ENCODE peak calls at places on chromosome 1, in four cellular contexts. D is HepG2, X is WTC11, P is K562. U is an unnamed sample.

GRCh38 chr1:4603317-4604110 is 50.9 kb upstream of the AJAP1 start:
- DNase-seq in D (no peak), X (no peak), P (no peak), U (no peak)

GRCh38 chr1:29236743-29236992 is 346 bp downstream of the PTPRU start:
- DNase-seq in D (no peak), X (no peak), P (no peak), U (no peak)

GRCh38 chr1:27934818-27935549 is at the start of gene SMPDL3B:
- DNase-seq in D (no peak), X (peak), P (peak), U (peak)

GRCh38 chr1:167663002-167663772 is 33.2 kb downstream of the RCSD1 start:
- DNase-seq in D (no peak), X (no peak), P (no peak), U (no peak)

GRCh38 chr1:79899914-79900313 is 893.4 kb upstream of the ADGRL4 start:
- DNase-seq in D (no peak), X (no peak), P (no peak), U (no peak)

GRCh38 chr1:50474859-50475809 is 51.9 kb upstream of the DMRTA2 start:
- DNase-seq in D (peak), X (peak), P (no peak), U (no peak)

GRCh38 chr1:19685994-19686393 is 21.3 kb downstream of the HTR6 start:
- DNase-seq in D (no peak), X (no peak), P (no peak), U (no peak)

GRCh38 chr1:213927897-213928296 is 59.9 kb upstream of the PROX1 start:
- DNase-seq in D (no peak), X (no peak), P (no peak), U (no peak)

GRCh38 chr1:222048030-222048632 is 306.2 kb upstream of the DUSP10 start:
- DNase-seq in D (no peak), X (no peak), P (no peak), U (peak)

DNA sequence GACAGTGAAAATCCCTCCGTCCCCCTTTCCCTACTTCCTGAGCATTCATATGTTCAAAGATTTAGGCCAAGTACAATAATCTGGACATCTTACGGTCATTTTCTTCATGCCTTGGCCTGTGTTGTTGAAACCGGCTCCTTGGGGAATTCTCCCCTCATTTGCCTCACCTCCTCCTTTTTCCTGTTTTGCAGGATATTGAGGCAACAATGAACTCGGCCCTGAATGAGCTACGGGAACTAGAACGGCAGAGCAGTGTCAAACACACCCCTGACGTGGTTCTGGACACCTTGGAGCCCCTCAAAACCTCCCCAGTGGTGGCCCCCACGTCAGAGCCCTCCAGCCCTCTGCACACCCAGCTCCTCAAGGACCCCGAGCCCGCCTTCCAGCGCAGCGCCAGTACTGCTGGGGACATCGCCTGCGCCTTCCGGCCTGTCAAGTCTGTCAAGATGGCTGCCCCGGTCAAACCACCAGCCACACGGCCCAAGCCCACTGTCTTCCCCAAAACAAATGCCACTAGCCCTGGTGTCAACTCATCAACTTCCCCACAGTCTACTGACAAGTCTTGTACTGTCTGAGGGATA is 9.3 kb upstream of the IKBKE start:
- DNase-seq in D (no peak), X (no peak), P (no peak), U (no peak)
- TF ChIP-seq FOXJ3 in D (no peak), X (no peak), P (no peak), U (no peak)

DNA sequence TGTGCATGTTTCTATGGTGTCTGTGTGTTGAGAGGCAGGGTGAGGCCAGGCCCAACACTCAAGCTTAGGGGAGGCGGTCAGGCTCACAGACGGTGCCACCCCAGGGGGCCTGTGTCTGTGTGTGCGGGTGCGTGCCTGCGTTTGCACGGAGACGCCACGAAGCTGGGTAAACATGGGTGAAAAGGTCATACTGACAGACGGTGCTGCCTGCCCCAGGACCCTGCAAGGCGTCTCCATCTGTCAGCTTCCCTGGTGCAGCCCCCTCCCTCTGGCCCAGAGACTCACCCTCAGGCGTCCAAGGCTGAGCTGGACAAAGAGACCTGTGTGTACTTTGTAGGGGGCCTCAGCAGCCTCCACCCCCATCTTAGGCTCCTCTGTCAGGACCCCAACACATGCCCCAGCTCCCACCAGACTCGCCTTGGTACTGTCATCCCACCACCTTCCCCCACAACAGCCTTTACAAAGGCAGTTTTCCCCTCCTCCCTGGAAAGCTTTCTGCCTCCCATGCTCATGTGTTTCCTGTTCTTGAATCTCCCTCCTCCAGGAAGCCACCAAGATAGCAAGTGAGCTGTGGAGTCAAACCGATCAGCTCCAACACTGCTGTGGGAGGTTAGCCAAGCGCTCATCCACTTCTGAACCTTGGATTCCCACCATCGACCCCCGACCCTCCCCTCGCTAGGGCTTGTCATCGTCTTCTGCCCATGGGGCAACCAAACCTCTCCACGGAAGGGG is 34.1 kb downstream of the PTPRF start:
- DNase-seq in D (no peak), X (no peak), P (no peak), U (peak)
- TF ChIP-seq FOXJ3 in D (no peak), X (no peak), P (no peak), U (peak)

GRCh38 chr1:117427297-117427696 is 60.0 kb downstream of the MAN1A2 start:
- DNase-seq in D (no peak), X (no peak), P (no peak), U (no peak)
- TF ChIP-seq FOXJ3 in D (no peak), X (no peak), P (no peak), U (no peak)

GRCh38 chr1:22037520-22037919 is 15.0 kb upstream of the CDC42 start:
- DNase-seq in D (no peak), X (no peak), P (no peak), U (no peak)

GRCh38 chr1:22038036-22038435 is 14.5 kb upstream of the CDC42 start:
- DNase-seq in D (no peak), X (no peak), P (no peak), U (no peak)

GRCh38 chr1:22043175-22043769 is 9.2 kb upstream of the CDC42 start:
- DNase-seq in D (no peak), X (no peak), P (no peak), U (no peak)

GRCh38 chr1:22041505-22041904 is 11.0 kb upstream of the CDC42 start:
- DNase-seq in D (no peak), X (no peak), P (no peak), U (no peak)

DNA sequence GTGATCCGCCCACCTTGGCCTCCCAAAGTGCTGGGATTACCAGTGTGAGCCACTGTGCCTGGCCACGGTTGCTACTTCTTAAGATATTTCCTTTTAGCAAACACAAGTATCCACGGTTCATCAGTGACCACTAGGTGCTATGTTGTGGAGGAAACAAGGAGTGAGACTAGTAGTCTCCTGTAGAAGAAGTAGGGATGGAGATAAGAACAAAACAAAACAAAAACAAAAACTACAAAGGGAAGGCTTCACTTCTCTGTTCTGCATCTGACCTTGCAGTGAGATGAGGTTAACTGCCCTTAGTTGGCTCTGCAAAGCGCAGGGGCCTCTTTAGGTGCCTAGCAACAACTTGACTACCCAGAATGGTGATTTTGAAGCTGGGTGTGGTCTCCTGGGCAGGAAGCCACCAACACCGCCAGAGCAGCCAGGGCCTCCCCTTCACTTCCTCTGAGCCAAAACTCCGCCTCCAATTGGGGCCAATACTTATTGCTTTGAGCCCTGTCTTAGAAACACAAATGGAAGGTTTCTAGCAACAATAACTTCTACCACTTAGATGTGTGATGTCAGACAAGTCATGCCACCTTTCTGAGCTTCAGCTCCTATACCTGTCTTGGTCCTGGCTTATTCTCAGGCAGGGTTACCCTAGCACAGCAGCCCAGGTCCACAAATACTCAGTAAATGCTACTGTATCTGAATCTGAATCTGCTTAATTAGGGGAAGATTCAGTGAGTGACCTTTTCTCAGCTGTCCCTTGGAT is 12.7 kb upstream of the CDC42 start:
- DNase-seq in D (no peak), X (peak), P (peak), U (no peak)
- TF ChIP-seq FOXJ3 in D (no peak), X (no peak), P (no peak), U (no peak)

DNA sequence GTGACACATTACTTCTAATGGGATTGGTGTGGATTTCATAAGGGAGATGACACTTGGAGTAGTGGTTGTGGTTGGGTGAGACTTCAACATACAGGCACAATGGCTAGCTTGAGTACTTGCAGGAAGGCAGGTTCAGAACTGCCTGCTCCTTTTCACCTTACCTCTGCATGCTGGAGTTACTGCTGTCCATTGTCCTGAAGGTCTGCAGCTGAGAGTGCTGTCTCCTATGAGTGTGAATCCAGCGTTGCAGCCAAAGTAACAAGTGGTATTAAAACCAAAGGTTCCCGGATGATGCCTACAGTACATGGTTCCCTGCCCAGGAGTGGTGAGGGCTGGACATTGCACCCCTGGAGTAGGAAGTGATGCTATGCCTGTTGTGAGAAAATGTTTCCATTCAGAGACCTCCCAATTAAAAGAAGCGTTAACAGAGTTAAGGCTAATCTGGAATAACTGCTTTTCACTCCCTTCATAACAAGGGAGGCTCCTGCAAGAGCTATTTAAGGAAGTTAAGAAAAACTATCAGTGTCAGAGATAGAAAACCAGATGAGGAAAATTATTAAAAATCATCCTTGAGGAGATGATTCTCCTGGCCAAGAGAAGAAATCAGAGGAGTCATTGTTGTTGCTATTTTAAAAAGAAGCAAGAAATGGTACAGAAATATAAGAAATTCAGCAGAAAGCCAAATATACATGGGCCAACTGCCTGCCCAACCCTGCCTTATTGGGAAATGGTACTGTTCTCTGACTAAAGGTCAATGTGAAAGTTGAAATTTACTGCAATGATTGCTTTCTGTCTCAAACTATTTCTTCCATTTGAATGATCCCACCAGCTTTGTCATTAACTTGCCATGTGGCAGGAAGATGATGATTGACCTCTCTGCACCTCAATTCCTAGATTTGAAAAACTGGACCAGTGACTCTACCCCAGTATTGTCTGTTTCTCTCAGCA is 9.8 kb upstream of the F5 start:
- DNase-seq in D (peak), X (peak), P (no peak), U (no peak)
- TF ChIP-seq FOXJ3 in D (no peak), X (no peak), P (no peak), U (no peak)

DNA sequence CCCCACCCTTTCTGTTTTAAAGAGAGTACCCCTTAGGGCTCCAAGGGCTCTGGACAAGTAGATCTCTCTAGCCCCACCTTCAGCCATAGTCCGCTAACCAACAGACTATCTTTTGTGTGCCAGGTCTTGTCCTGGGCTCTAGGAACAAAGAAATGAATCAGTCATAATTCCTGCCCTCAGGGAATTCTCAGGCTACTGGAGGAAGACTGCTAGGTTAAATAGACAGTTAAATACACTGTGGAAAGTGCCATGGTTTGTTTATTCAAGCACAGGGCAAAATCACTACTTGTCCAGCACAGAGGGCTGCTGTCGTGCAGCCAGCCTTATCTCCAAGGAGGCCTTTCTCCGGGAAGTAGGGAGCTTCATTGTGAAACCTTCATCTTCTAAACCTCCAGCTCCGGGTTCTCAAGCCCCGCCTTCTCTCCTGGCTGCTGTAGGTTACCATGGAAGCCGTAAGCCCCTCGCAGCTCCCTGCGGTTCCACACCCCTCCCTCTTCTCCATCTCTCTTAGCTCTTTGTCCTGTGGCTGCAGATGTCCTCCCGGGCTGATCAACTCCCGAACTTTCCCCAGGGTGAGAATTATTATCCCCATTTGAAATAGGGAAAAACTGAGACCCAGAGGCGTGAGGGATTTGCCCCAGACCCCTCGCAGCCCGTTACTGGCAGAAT is 29.8 kb downstream of the SHISAL2A start:
- DNase-seq in D (peak), X (peak), P (no peak), U (peak)
- TF ChIP-seq FOXJ3 in D (no peak), X (no peak), P (no peak), U (no peak)

GRCh38 chr1:109815809-109816791 is 52.4 kb upstream of the EPS8L3 start:
- DNase-seq in D (no peak), X (no peak), P (no peak), U (no peak)
- TF ChIP-seq FOXJ3 in D (no peak), X (no peak), P (no peak), U (no peak)

GRCh38 chr1:234879157-234880080 is 249.2 kb downstream of the TOMM20 start:
- DNase-seq in D (no peak), X (no peak), P (no peak), U (no peak)
- TF ChIP-seq FOXJ3 in D (no peak), X (no peak), P (no peak), U (no peak)

DNA sequence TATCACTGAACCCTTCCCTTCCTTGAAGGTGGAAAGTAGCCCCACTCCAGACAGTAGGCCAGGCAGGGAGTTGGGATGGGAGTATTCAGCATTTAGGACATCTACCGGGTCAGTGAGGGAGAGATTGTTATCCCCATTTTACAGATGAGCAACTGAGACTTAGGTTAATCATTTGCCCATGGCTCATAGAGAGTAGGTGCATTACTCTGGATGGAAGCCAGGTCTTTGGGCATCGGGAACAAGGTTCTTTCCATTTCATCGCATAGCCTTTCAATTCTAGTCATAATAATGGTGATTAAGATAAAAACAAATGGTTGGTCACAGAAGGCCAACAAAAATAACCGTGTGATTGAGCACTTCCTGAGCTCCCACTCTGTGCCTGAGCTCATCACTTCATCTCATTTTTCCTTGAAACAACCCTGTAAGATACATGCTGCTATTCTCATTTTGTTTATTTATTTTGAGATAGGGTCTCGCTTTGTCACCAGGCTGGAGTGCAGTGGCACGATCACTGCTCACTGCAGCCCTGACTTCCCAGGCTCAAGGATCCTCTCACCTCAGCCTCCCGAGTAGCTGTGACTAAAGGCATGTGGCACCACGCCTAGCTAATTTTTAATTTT is 64.8 kb downstream of the NAV1 start:
- DNase-seq in D (no peak), X (no peak), P (no peak), U (no peak)
- TF ChIP-seq FOXJ3 in D (no peak), X (no peak), P (no peak), U (no peak)